ENCODE peak calls at places on chromosomes 5 and 9, in nine cellular contexts. J is fibroblast of mammary gland, S is AG04450, V is brain microvascular endothelial cell, T is HCT116, Q is tibial artery, M is fibroblast of the aortic adventitia, K is BE2C, H is BJ. L is an unnamed sample.

GRCh38 chr9:112858625-112859147 is 32.0 kb downstream of the SLC46A2 start:
- DNase-seq in J (peak), V (no peak), Q (peak), T (no peak), S (no peak), M (peak), H (no peak), K (no peak), L (no peak)

GRCh38 chr9:91837982-91838731 is 111.9 kb downstream of the ROR2 start:
- DNase-seq in S (no peak), T (peak), H (no peak), K (peak), J (peak), Q (peak), V (no peak), M (peak), L (peak)

GRCh38 chr9:137459601-137460362 is 648 bp upstream of the NSMF start:
- DNase-seq in Q (peak), M (no peak), V (no peak), H (no peak), J (no peak), K (no peak), T (no peak), S (no peak), L (no peak)

GRCh38 chr9:13942695-13943094 is 371.2 kb downstream of the NFIB start:
- DNase-seq in H (peak), K (no peak), V (peak), S (peak), J (peak), M (peak), Q (no peak), T (no peak), L (peak)

GRCh38 chr5:73757421-73757820 is 131.4 kb downstream of the ARHGEF28 start:
- DNase-seq in S (no peak), M (no peak), H (no peak), K (peak), V (no peak), J (no peak), Q (no peak), T (no peak), L (no peak)

GRCh38 chr5:94021246-94021645 is 279.8 kb upstream of the POU5F2 start:
- DNase-seq in S (no peak), M (peak), J (peak), H (no peak), V (peak), Q (no peak), T (peak), K (no peak), L (peak)

GRCh38 chr9:105150991-105151685 is 93.3 kb upstream of the SLC44A1 start:
- DNase-seq in M (no peak), J (peak), V (peak), Q (no peak), H (no peak), K (no peak), S (no peak), T (no peak), L (no peak)

GRCh38 chr5:609088-609370 is 3.1 kb upstream of the CEP72 start:
- DNase-seq in T (no peak), J (no peak), K (no peak), Q (no peak), V (no peak), M (no peak), H (no peak), S (no peak), L (no peak)

GRCh38 chr9:89579741-89580395 is 24.9 kb upstream of the GADD45G start:
- DNase-seq in V (no peak), J (no peak), Q (no peak), S (no peak), K (no peak), H (no peak), T (no peak), M (no peak), L (no peak)

GRCh38 chr5:108788142-108788541 is 40.4 kb downstream of the FER start:
- DNase-seq in Q (peak), M (no peak), T (no peak), K (peak), J (no peak), S (peak), H (no peak), V (no peak), L (no peak)

GRCh38 chr5:149712439-149713147 is 17.5 kb upstream of the PPARGC1B start:
- DNase-seq in J (no peak), H (no peak), T (no peak), Q (no peak), M (no peak), V (no peak), K (no peak), S (no peak), L (no peak)

GRCh38 chr9:87076825-87077224 is 129.5 kb upstream of the GAS1 start:
- DNase-seq in M (peak), J (peak), H (no peak), S (no peak), K (no peak), T (no peak), Q (no peak), V (no peak), L (no peak)

GRCh38 chr5:130365956-130366355 is 461.7 kb downstream of the CHSY3 start:
- DNase-seq in K (no peak), V (no peak), M (no peak), T (no peak), Q (no peak), S (no peak), J (no peak), H (no peak), L (no peak)

GRCh38 chr5:163963881-163964280 is 458.5 kb downstream of the MAT2B start:
- DNase-seq in S (no peak), V (no peak), T (no peak), Q (no peak), J (peak), M (peak), K (no peak), H (no peak), L (no peak)

GRCh38 chr9:87812375-87813118 is 70.1 kb upstream of the SPATA31E1 start:
- DNase-seq in M (peak), Q (no peak), J (peak), S (peak), T (no peak), K (peak), V (peak), H (peak), L (no peak)

GRCh38 chr9:88180084-88180765 is 42.0 kb upstream of the SPATA31C2 start:
- DNase-seq in S (no peak), Q (no peak), V (no peak), M (no peak), H (no peak), T (no peak), K (no peak), J (no peak), L (no peak)

GRCh38 chr9:89436963-89437625 is 60.8 kb downstream of the SEMA4D start:
- DNase-seq in J (no peak), S (no peak), H (no peak), K (no peak), M (no peak), T (no peak), Q (no peak), V (no peak), L (no peak)

GRCh38 chr5:55042886-55043285 is 18.8 kb downstream of the GZMK start:
- DNase-seq in K (no peak), V (no peak), Q (no peak), M (peak), J (no peak), T (no peak), H (no peak), S (no peak), L (no peak)

GRCh38 chr9:89323257-89323841 is 5.0 kb downstream of the SECISBP2 start:
- DNase-seq in J (peak), H (no peak), V (no peak), T (no peak), M (no peak), Q (no peak), S (no peak), K (no peak), L (no peak)

GRCh38 chr5:109589983-109590382 is 99.7 kb upstream of the MAN2A1 start:
- DNase-seq in M (no peak), J (no peak), V (peak), S (no peak), Q (no peak), T (no peak), H (no peak), K (no peak), L (no peak)

GRCh38 chr5:76953551-76954382 is 922 bp downstream of the CRHBP start:
- DNase-seq in S (no peak), T (no peak), H (no peak), K (no peak), J (no peak), Q (no peak), V (no peak), M (peak), L (no peak)

GRCh38 chr5:94908889-94909480 is 290.5 kb downstream of the SLF1 start:
- DNase-seq in M (peak), Q (no peak), J (peak), H (no peak), K (peak), S (peak), V (peak), T (peak), L (no peak)

GRCh38 chr9:126612813-126613641 is 701 bp upstream of the LMX1B start:
- DNase-seq in H (no peak), M (no peak), T (no peak), S (no peak), V (no peak), Q (peak), J (no peak), K (no peak), L (no peak)

GRCh38 chr5:73218552-73219171 is 45.7 kb downstream of the TMEM174 start:
- DNase-seq in V (peak), Q (no peak), M (peak), J (peak), H (no peak), K (no peak), T (peak), S (peak), L (no peak)

GRCh38 chr9:81225586-81225985 is 463.8 kb downstream of the TLE1 start:
- DNase-seq in H (no peak), K (no peak), M (no peak), T (no peak), V (no peak), Q (no peak), J (no peak), S (no peak), L (no peak)

GRCh38 chr9:135087489-135087791 is at the start of gene OLFM1:
- DNase-seq in H (no peak), S (no peak), Q (peak), V (peak), M (peak), T (peak), J (peak), K (peak), L (no peak)

GRCh38 chr9:135085830-135086546 is 1.5 kb upstream of the OLFM1 start:
- DNase-seq in J (peak), K (peak), H (no peak), M (peak), V (peak), T (peak), Q (peak), S (peak), L (no peak)

GRCh38 chr9:135088348-135088978 is 995 bp downstream of the OLFM1 start:
- DNase-seq in H (no peak), S (no peak), Q (no peak), T (no peak), V (no peak), J (no peak), M (no peak), K (no peak), L (no peak)

GRCh38 chr9:135087899-135088347 is 455 bp downstream of the OLFM1 start:
- DNase-seq in M (no peak), K (no peak), S (no peak), V (no peak), J (no peak), Q (no peak), T (no peak), H (no peak), L (no peak)

DNA sequence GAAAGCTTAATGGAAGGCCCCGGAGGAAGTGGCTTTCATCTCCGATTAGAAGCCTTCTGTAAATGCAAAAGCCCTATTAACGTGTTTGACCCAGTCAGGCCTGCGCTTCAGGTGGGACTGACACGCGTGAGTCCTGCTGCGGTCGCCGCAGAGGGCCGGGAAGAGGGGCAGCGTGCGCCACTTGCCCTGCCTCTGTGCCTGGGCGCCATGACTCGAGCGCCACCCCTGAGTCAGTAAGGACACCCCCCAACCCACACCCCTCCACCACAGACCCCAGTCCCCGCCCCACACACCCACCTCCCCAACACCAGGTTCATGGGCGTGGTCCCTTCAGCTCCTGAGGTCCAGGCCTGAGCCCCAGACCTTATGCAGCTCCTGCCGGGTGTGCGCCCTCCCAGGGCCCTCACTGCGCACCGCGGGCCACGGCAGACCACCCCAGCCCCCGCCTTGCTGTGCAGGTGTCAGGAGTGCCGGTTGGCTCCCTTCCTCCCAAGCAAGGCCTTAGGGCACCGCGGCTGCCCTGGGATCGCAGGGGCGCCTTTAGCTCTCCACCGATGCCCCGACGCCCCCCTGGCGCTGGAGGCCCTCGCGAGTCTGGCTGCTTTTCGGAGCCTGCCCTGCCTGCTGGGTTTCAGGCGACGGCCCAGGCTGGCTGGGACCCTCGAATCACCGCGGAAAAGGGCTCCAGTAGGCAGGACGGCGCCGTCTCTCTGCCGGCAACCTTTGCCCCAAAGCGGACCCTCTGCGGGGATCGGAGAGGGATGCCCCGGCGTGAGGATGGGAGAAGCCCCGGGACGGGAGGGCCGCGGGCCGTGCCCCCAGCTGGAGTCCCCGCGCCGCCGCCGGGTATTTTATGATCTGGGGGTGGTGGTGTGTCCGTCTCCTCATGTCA is 625 bp upstream of the OLFM1 start:
- DNase-seq in S (no peak), J (no peak), H (no peak), T (no peak), V (no peak), Q (no peak), K (no peak), M (no peak), L (no peak)
- H3K4me3 ChIP-seq in S (no peak), J (no peak), H (no peak), T (no peak), V (no peak), Q (peak), K (peak), M (no peak), L (no peak)

GRCh38 chr5:159509002-159509660 is 178.8 kb upstream of the IL12B start:
- DNase-seq in Q (no peak), K (no peak), J (no peak), M (no peak), T (no peak), H (no peak), V (no peak), S (no peak), L (no peak)

GRCh38 chr5:159511570-159511969 is 181.3 kb upstream of the IL12B start:
- DNase-seq in J (peak), H (no peak), S (no peak), T (no peak), K (no peak), M (no peak), V (no peak), Q (no peak), L (no peak)

GRCh38 chr5:159508344-159508743 is 178.1 kb upstream of the IL12B start:
- DNase-seq in V (no peak), H (no peak), J (no peak), M (peak), T (no peak), Q (no peak), K (no peak), S (no peak), L (no peak)

GRCh38 chr5:159507661-159508060 is 177.4 kb upstream of the IL12B start:
- DNase-seq in K (no peak), H (no peak), T (no peak), M (no peak), J (no peak), Q (no peak), V (no peak), S (no peak), L (no peak)

GRCh38 chr5:159510282-159510681 is 180.0 kb upstream of the IL12B start:
- DNase-seq in Q (peak), K (peak), J (peak), V (peak), S (peak), H (peak), T (no peak), M (peak), L (no peak)
- TF ChIP-seq CTCF in Q (no peak), K (no peak), J (no peak), V (peak), S (no peak), H (peak), T (no peak), M (no peak), L (no peak)

GRCh38 chr5:179237770-179238627 is 107.3 kb downstream of the ADAMTS2 start:
- DNase-seq in J (no peak), T (no peak), K (no peak), M (no peak), Q (no peak), S (no peak), H (no peak), V (no peak), L (no peak)
- H3K4me3 ChIP-seq in J (no peak), T (no peak), K (no peak), M (no peak), Q (no peak), S (no peak), H (no peak), V (no peak), L (no peak)

GRCh38 chr9:131854334-131854733 is 114.5 kb upstream of the RAPGEF1 start:
- DNase-seq in Q (peak), M (no peak), H (no peak), S (no peak), V (no peak), J (peak), T (no peak), K (no peak), L (no peak)

GRCh38 chr9:131853434-131853833 is 113.6 kb upstream of the RAPGEF1 start:
- DNase-seq in V (no peak), M (no peak), Q (no peak), T (no peak), S (no peak), H (no peak), K (no peak), J (no peak), L (no peak)

GRCh38 chr9:131848570-131849160 is 108.8 kb upstream of the RAPGEF1 start:
- DNase-seq in S (no peak), Q (no peak), V (no peak), J (peak), T (no peak), H (no peak), K (no peak), M (no peak), L (no peak)

GRCh38 chr9:131849391-131849790 is 109.5 kb upstream of the RAPGEF1 start:
- DNase-seq in M (no peak), H (no peak), J (no peak), S (no peak), T (no peak), K (no peak), V (no peak), Q (no peak), L (no peak)

DNA sequence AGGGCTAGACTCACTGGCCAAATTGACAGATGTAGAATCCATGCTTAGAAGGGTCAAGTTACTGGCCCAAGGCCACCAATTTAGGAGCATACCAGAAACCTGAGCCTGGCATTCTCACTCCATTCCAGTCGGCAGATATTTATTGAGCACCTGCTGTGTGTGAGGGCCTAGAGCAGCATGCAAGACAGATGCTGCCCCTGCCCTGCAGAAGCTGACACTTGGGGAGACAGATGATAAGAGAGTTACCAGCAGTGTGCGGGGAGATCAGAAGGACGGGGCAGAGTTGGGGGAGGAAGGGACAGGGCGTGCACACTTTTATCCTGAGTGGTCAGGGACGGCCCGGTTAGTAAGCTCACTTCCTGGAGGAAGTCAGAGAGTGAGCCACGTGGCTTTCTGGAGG is 111.5 kb upstream of the RAPGEF1 start:
- DNase-seq in S (no peak), T (no peak), K (no peak), Q (no peak), M (no peak), J (no peak), H (no peak), V (no peak), L (no peak)
- TF ChIP-seq CTCF in S (no peak), T (no peak), K (no peak), Q (no peak), M (no peak), J (no peak), H (no peak), V (no peak), L (no peak)

DNA sequence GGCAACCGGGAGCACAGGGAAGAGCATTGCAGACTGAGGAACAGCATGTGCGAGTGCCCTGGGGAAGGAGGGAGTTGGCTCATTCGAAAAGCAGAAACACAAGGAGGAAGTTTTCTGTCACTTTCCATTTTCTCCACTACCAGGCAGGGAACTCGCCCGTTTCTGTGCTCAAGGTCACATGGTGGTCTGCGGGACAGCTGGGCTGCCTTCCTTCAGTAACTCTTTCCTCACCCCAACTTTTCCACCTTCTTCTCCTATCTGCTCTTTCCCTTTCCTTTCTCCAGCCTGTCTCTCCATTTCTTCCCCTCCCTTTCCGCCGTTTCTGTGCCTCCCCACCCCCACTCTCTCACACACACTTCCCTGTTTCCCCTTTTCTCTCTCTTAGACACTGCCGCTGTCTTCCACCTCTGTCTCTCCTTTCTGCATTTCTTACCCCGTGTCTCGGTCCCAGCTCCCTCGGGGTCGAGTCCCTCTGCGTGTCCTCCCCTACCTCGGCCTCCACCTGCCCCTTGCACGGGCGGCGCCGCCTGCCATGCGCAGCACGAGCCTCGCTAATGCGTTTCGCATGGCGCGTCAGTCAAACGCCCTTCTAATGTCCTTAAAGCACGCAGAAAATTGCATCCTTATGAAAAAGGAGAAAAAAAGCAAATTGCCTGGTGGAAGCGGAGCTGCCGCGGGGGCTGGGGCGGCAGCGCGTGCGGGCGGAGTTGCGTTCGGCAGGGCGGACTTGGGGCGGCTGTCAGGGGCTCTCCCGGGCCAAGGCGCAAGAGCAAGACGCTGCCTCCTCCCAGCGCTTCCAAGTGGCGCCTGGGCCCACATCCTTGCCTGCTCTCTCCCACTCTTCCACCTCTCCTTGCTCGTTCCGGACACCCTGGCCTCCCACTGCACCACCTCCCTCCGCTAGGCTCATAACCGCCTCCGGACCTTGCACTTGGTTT is 9.5 kb downstream of the BARX1 start:
- DNase-seq in K (no peak), M (no peak), S (no peak), T (no peak), J (no peak), Q (no peak), H (no peak), V (no peak), L (no peak)
- H3K4me3 ChIP-seq in K (no peak), M (peak), S (no peak), T (no peak), J (no peak), Q (peak), H (no peak), V (no peak), L (peak)